ENCODE peak calls at places on chromosome 1, in ten cellular contexts. Q is upper lobe of right lung, E is colonic mucosa, H is cardiac fibroblast, K is body of pancreas, F is fibroblast of mammary gland, P is right atrium auricular region, D is foreskin fibroblast, L is transverse colon, C is dorsolateral prefrontal cortex. V is an unnamed sample.
A peak's percentile ranks its signal among the peaks of the same experiment; 100 is the strongest.

GRCh38 chr1:152252157-152252556 is 28.2 kb upstream of the HRNR start:
- DNase-seq in D (no peak), E (no peak), Q (no peak), L (no peak), C (no peak), K (no peak), H (peak; percentile 9), F (peak; percentile 8), P (no peak), V (no peak)

GRCh38 chr1:83554174-83554573 is 444.8 kb downstream of the TTLL7 start:
- DNase-seq in H (no peak), F (peak; percentile 47), C (no peak), L (no peak), Q (no peak), E (no peak), K (no peak), D (peak; percentile 20), P (no peak), V (no peak)

GRCh38 chr1:21277178-21277577 is 13.1 kb downstream of the ECE1 start:
- DNase-seq in F (no peak), L (no peak), H (no peak), D (no peak), K (peak; percentile 51), Q (no peak), C (no peak), E (no peak), P (no peak), V (no peak)

GRCh38 chr1:1123581-1124507 is 8.0 kb upstream of the C1orf159 start:
- DNase-seq in F (peak; percentile 37), L (peak; percentile 8), D (peak; percentile 58), C (no peak), E (no peak), P (no peak), K (no peak), H (peak; percentile 18), Q (no peak), V (peak; percentile 25)

GRCh38 chr1:53651356-53651755 is 87.6 kb downstream of the GLIS1 start:
- DNase-seq in C (no peak), L (no peak), F (no peak), E (no peak), K (no peak), P (no peak), H (no peak), Q (peak; percentile 31), D (no peak), V (peak; percentile 3)

GRCh38 chr1:224170748-224171478 is 12.1 kb upstream of the DEGS1 start:
- DNase-seq in C (no peak), Q (peak; percentile 66), K (peak; percentile 31), E (no peak), L (peak; percentile 28), P (no peak), H (peak; percentile 43), D (peak; percentile 47), F (peak; percentile 24), V (peak; percentile 35)

GRCh38 chr1:8431028-8431427 is 113.1 kb downstream of the SLC45A1 start:
- DNase-seq in K (no peak), H (no peak), D (no peak), Q (no peak), P (no peak), C (no peak), E (no peak), L (no peak), F (no peak), V (no peak)

GRCh38 chr1:180360333-180361075 is 130.4 kb downstream of the LHX4 start:
- DNase-seq in E (no peak), F (peak; percentile 43), L (no peak), Q (no peak), H (peak; percentile 4), D (peak; percentile 69), K (no peak), P (no peak), C (no peak), V (no peak)

GRCh38 chr1:25246600-25247023 is 642 bp downstream of the RSRP1 start:
- DNase-seq in Q (peak; percentile 73), H (no peak), K (peak; percentile 40), L (peak; percentile 37), C (no peak), F (no peak), D (peak; percentile 42), P (no peak), E (no peak), V (no peak)

GRCh38 chr1:15758537-15758936 is at the start of gene FBLIM1:
- DNase-seq in F (no peak), C (no peak), K (peak; percentile 55), L (no peak), D (no peak), E (no peak), Q (no peak), P (no peak), H (peak; percentile 36), V (no peak)

GRCh38 chr1:29900727-29901126 is 664.4 kb downstream of the PTPRU start:
- DNase-seq in P (no peak), Q (no peak), D (no peak), C (no peak), K (no peak), F (no peak), E (no peak), L (no peak), H (no peak), V (no peak)

GRCh38 chr1:1438531-1439381 is 3.3 kb downstream of the VWA1 start:
- DNase-seq in E (no peak), F (no peak), Q (no peak), P (no peak), D (no peak), C (no peak), L (no peak), H (no peak), K (no peak), V (no peak)

GRCh38 chr1:231220801-231221200 is 20.2 kb upstream of the GNPAT start:
- DNase-seq in L (no peak), K (no peak), C (no peak), P (no peak), F (no peak), E (no peak), Q (no peak), H (no peak), D (no peak), V (no peak)

GRCh38 chr1:246860401-246860800 is 71.3 kb downstream of the AHCTF1 start:
- DNase-seq in P (no peak), Q (no peak), K (no peak), H (no peak), L (no peak), F (peak; percentile 25), D (peak; percentile 11), E (no peak), C (no peak), V (no peak)

GRCh38 chr1:147892216-147892615 is 10.4 kb upstream of the GJA8 start:
- DNase-seq in P (no peak), Q (no peak), E (no peak), D (peak; percentile 5), K (no peak), F (no peak), C (no peak), H (no peak), L (no peak), V (no peak)
- TF ChIP-seq CTCF in P (no peak), Q (no peak), E (no peak), D (no peak), K (no peak), F (no peak), C (no peak), H (peak; percentile 11), L (no peak), V (no peak)

GRCh38 chr1:153534933-153535663 is 693 bp downstream of the S100A6 start:
- DNase-seq in D (peak; percentile 83), F (peak; percentile 59), K (peak; percentile 47), L (peak; percentile 72), P (peak; percentile 85), E (peak; percentile 82), Q (peak; percentile 88), C (no peak), H (peak; percentile 58), V (peak; percentile 85)
- H3K4me3 ChIP-seq in D (peak overlapping the region; percentile 90), F (peak overlapping the region; percentile 100), K (peak overlapping the region; percentile 23), L (peak overlapping the region; percentile 93), P (peak overlapping the region; percentile 67), E (peak overlapping the region; percentile 76), Q (peak overlapping the region; percentile 87), C (peak overlapping the region; percentile 68), H (peak overlapping the region; percentile 65), V (peak overlapping the region; percentile 92)

GRCh38 chr1:67818725-67819301 is 14.5 kb downstream of the GNG12 start:
- DNase-seq in K (no peak), C (no peak), P (no peak), F (no peak), D (no peak), H (no peak), Q (no peak), L (peak; percentile 63), E (peak; percentile 70), V (no peak)
- TF ChIP-seq CTCF in K (no peak), C (no peak), P (no peak), F (no peak), D (no peak), H (no peak), Q (no peak), L (no peak), E (no peak), V (no peak)

GRCh38 chr1:156246241-156246761 is 1.6 kb downstream of the PAQR6 start:
- DNase-seq in E (no peak), H (no peak), L (no peak), P (no peak), F (no peak), K (no peak), D (no peak), Q (no peak), C (no peak), V (no peak)
- H3K4me3 ChIP-seq in E (no peak overlapping the region), H (no peak overlapping the region), L (no peak overlapping the region), P (no peak overlapping the region), F (no peak overlapping the region), K (no peak overlapping the region), D (no peak overlapping the region), Q (no peak overlapping the region), C (peak overlapping the region; percentile 49), V (no peak overlapping the region)

DNA sequence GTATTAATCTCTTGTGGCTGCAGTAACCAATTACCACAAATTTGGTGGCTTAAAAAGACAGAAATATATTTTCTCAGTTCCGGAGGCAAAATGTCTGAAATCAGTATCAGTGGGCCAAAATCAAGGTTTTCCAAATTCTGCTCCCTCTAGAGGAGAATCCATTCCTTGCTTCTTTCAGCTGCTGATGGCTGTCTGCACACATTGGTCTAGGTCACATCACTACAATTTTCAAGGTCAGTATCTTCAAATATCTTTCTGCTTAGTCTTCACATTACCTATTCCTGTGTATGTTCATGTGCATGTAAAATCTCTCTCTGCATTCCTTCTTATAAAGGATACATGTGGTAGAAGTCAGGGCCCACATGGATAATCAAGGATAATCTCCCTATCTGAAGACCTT is 999.4 kb downstream of the KCNT2 start:
- DNase-seq in Q (no peak), E (no peak), L (no peak), C (no peak), P (no peak), D (peak; percentile 38), K (no peak), F (no peak), H (no peak), V (no peak)
- TF ChIP-seq CTCF in Q (no peak), E (no peak), L (no peak), C (no peak), P (no peak), D (no peak), K (no peak), F (peak; percentile 27), H (no peak), V (no peak)

GRCh38 chr1:18636762-18637552 is 6.3 kb downstream of the PAX7 start:
- DNase-seq in K (no peak), H (no peak), L (no peak), D (no peak), Q (no peak), P (no peak), F (no peak), C (no peak), E (no peak), V (no peak)
- H3K4me3 ChIP-seq in K (no peak overlapping the region), H (no peak overlapping the region), L (no peak overlapping the region), D (no peak overlapping the region), Q (no peak overlapping the region), P (no peak overlapping the region), F (no peak overlapping the region), C (no peak overlapping the region), E (no peak overlapping the region), V (no peak overlapping the region)

V was measured in left lung.